ENCODE peak calls at places on chromosomes 6 and 20, in six cellular contexts. One of them, this sample, is unnamed. For H3K4me1, the result is how much of the 10 kb centered on the place peaks cover.

GRCh38 chr6:13504611-13505344 is 17.4 kb upstream of the GFOD1 start:
- DNase-seq in breast epithelium: no peak
- DNase-seq in stomach: no peak
- DNase-seq in K562: no peak
- DNase-seq in transverse colon: no peak
- DNase-seq in HCT116: no peak
- DNase-seq in this sample: no peak

GRCh38 chr6:64774881-64775280 is 932.1 kb downstream of the EYS start:
- DNase-seq in breast epithelium: no peak
- DNase-seq in stomach: no peak
- DNase-seq in K562: no peak
- DNase-seq in transverse colon: no peak
- DNase-seq in HCT116: no peak
- DNase-seq in this sample: no peak

GRCh38 chr6:31776961-31777666 is at the start of gene VWA7:
- DNase-seq in breast epithelium: peak
- DNase-seq in stomach: peak
- DNase-seq in K562: peak
- DNase-seq in transverse colon: peak
- DNase-seq in HCT116: peak
- DNase-seq in this sample: peak

GRCh38 chr20:10553326-10553984 is 118.3 kb downstream of the SLX4IP start:
- DNase-seq in breast epithelium: peak
- DNase-seq in stomach: peak
- DNase-seq in K562: peak
- DNase-seq in transverse colon: peak
- DNase-seq in HCT116: no peak
- DNase-seq in this sample: peak

GRCh38 chr6:27237089-27237723 is 10.3 kb upstream of the PRSS16 start:
- DNase-seq in breast epithelium: no peak
- DNase-seq in stomach: no peak
- DNase-seq in K562: peak
- DNase-seq in transverse colon: no peak
- DNase-seq in HCT116: peak
- DNase-seq in this sample: no peak

GRCh38 chr6:30074331-30075093 is 1.1 kb downstream of the RNF39 start:
- DNase-seq in breast epithelium: peak
- DNase-seq in stomach: no peak
- DNase-seq in K562: no peak
- DNase-seq in transverse colon: no peak
- DNase-seq in HCT116: no peak
- DNase-seq in this sample: peak

GRCh38 chr20:13587370-13587769 is 51.4 kb downstream of the TASP1 start:
- DNase-seq in breast epithelium: no peak
- DNase-seq in stomach: no peak
- DNase-seq in K562: no peak
- DNase-seq in transverse colon: no peak
- DNase-seq in HCT116: no peak
- DNase-seq in this sample: no peak

GRCh38 chr6:163413345-163414116 is 987 bp upstream of the QKI start:
- DNase-seq in breast epithelium: peak
- DNase-seq in stomach: peak
- DNase-seq in K562: peak
- DNase-seq in transverse colon: peak
- DNase-seq in HCT116: peak
- DNase-seq in this sample: peak

GRCh38 chr6:99434702-99435530 is 9.8 kb upstream of the PNISR start:
- DNase-seq in breast epithelium: no peak
- DNase-seq in stomach: no peak
- DNase-seq in K562: peak
- DNase-seq in transverse colon: no peak
- DNase-seq in HCT116: peak
- DNase-seq in this sample: no peak

GRCh38 chr6:14269434-14269833 is 151.9 kb downstream of the CD83 start:
- DNase-seq in breast epithelium: no peak
- DNase-seq in stomach: no peak
- DNase-seq in K562: no peak
- DNase-seq in transverse colon: no peak
- DNase-seq in HCT116: no peak
- DNase-seq in this sample: no peak

GRCh38 chr6:134420638-134421181 is 102.8 kb upstream of the SGK1 start:
- DNase-seq in breast epithelium: no peak
- DNase-seq in stomach: no peak
- DNase-seq in K562: no peak
- DNase-seq in transverse colon: no peak
- DNase-seq in HCT116: no peak
- DNase-seq in this sample: no peak

GRCh38 chr6:133286765-133287164 is 45.6 kb downstream of the EYA4 start:
- DNase-seq in breast epithelium: no peak
- DNase-seq in stomach: no peak
- DNase-seq in K562: no peak
- DNase-seq in transverse colon: no peak
- DNase-seq in HCT116: no peak
- DNase-seq in this sample: no peak

GRCh38 chr6:21277601-21278043 is 315.9 kb upstream of the SOX4 start:
- DNase-seq in breast epithelium: no peak
- DNase-seq in stomach: no peak
- DNase-seq in K562: no peak
- DNase-seq in transverse colon: no peak
- DNase-seq in HCT116: peak
- DNase-seq in this sample: no peak

GRCh38 chr6:143678980-143679379 is 1.2 kb downstream of the PHACTR2 start:
- DNase-seq in breast epithelium: no peak
- DNase-seq in stomach: no peak
- DNase-seq in K562: no peak
- DNase-seq in transverse colon: no peak
- DNase-seq in HCT116: no peak
- DNase-seq in this sample: no peak

GRCh38 chr20:38350879-38351775 is 4.8 kb downstream of the LBP start:
- DNase-seq in breast epithelium: no peak
- DNase-seq in stomach: no peak
- DNase-seq in K562: no peak
- DNase-seq in transverse colon: no peak
- DNase-seq in HCT116: no peak
- DNase-seq in this sample: no peak

GRCh38 chr6:28895131-28895812 is 28.5 kb downstream of the TRIM27 start:
- DNase-seq in breast epithelium: peak
- DNase-seq in stomach: peak
- DNase-seq in K562: peak
- DNase-seq in transverse colon: peak
- DNase-seq in HCT116: peak
- DNase-seq in this sample: no peak

GRCh38 chr20:64111841-64112641 is 4.7 kb upstream of the NPBWR2 start:
- DNase-seq in breast epithelium: peak
- DNase-seq in stomach: peak
- DNase-seq in K562: no peak
- DNase-seq in transverse colon: peak
- DNase-seq in HCT116: no peak
- DNase-seq in this sample: no peak

GRCh38 chr6:21384211-21384610 is 209.3 kb upstream of the SOX4 start:
- DNase-seq in breast epithelium: no peak
- DNase-seq in stomach: no peak
- DNase-seq in K562: no peak
- DNase-seq in transverse colon: no peak
- DNase-seq in HCT116: no peak
- DNase-seq in this sample: no peak

GRCh38 chr6:128725271-128726233 is 157.4 kb upstream of the LAMA2 start:
- DNase-seq in breast epithelium: no peak
- DNase-seq in stomach: no peak
- DNase-seq in K562: peak
- DNase-seq in transverse colon: peak
- DNase-seq in HCT116: peak
- DNase-seq in this sample: no peak

GRCh38 chr6:11322252-11322885 is 89.9 kb upstream of the NEDD9 start:
- DNase-seq in breast epithelium: no peak
- DNase-seq in stomach: no peak
- DNase-seq in K562: no peak
- DNase-seq in transverse colon: no peak
- DNase-seq in HCT116: no peak
- DNase-seq in this sample: no peak
- TF ChIP-seq POLR2A in breast epithelium: no peak
- TF ChIP-seq POLR2A in stomach: no peak
- TF ChIP-seq POLR2A in K562: no peak
- TF ChIP-seq POLR2A in transverse colon: no peak
- TF ChIP-seq POLR2A in HCT116: no peak
- TF ChIP-seq POLR2A in this sample: no peak

GRCh38 chr6:48883116-48883515 is 579.9 kb downstream of the MMUT start:
- DNase-seq in breast epithelium: no peak
- DNase-seq in stomach: no peak
- DNase-seq in K562: no peak
- DNase-seq in transverse colon: no peak
- DNase-seq in HCT116: no peak
- DNase-seq in this sample: no peak
- TF ChIP-seq POLR2AphosphoS5 in breast epithelium: no peak
- TF ChIP-seq POLR2AphosphoS5 in stomach: no peak
- TF ChIP-seq POLR2AphosphoS5 in K562: no peak
- TF ChIP-seq POLR2AphosphoS5 in transverse colon: no peak
- TF ChIP-seq POLR2AphosphoS5 in HCT116: no peak
- TF ChIP-seq POLR2AphosphoS5 in this sample: no peak

GRCh38 chr6:98324406-98324930 is 509.9 kb upstream of the POU3F2 start:
- DNase-seq in breast epithelium: no peak
- DNase-seq in stomach: no peak
- DNase-seq in K562: no peak
- DNase-seq in transverse colon: no peak
- DNase-seq in HCT116: no peak
- DNase-seq in this sample: no peak
- H3K4me1 ChIP-seq in breast epithelium: under half
- H3K4me1 ChIP-seq in stomach: under half
- H3K4me1 ChIP-seq in K562: under half
- H3K4me1 ChIP-seq in transverse colon: under half
- H3K4me1 ChIP-seq in HCT116: under half
- H3K4me1 ChIP-seq in this sample: under half

DNA sequence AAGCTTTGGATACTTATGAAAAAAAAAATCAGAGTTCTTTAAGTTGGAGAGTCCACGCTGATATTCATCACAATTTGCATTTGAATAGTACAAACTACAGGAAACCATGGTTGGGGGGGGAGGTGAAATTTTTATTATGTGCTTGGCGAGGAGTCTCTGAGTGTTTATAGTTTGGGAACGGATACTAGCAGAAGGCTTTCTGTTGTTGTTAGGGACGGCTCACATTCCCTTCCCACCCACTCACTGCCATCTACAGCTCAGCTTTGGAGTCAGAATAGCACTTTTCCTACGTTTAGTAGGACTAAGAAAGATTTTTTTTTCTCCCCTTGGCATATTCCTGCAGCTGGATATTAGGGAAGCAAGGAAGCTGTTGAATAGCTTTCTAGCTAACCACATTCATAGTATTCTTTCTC is 235.0 kb upstream of the ZNF217 start:
- DNase-seq in breast epithelium: no peak
- DNase-seq in stomach: no peak
- DNase-seq in K562: peak
- DNase-seq in transverse colon: no peak
- DNase-seq in HCT116: peak
- DNase-seq in this sample: no peak
- TF ChIP-seq POLR2A in breast epithelium: no peak
- TF ChIP-seq POLR2A in stomach: no peak
- TF ChIP-seq POLR2A in K562: no peak
- TF ChIP-seq POLR2A in transverse colon: no peak
- TF ChIP-seq POLR2A in HCT116: peak
- TF ChIP-seq POLR2A in this sample: no peak

GRCh38 chr20:50224553-50225255 is 34.1 kb downstream of the CEBPB start:
- DNase-seq in breast epithelium: no peak
- DNase-seq in stomach: peak
- DNase-seq in K562: peak
- DNase-seq in transverse colon: peak
- DNase-seq in HCT116: no peak
- DNase-seq in this sample: no peak
- TF ChIP-seq POLR2AphosphoS5 in breast epithelium: peak
- TF ChIP-seq POLR2AphosphoS5 in stomach: peak
- TF ChIP-seq POLR2AphosphoS5 in K562: no peak
- TF ChIP-seq POLR2AphosphoS5 in transverse colon: peak
- TF ChIP-seq POLR2AphosphoS5 in HCT116: no peak
- TF ChIP-seq POLR2AphosphoS5 in this sample: peak

GRCh38 chr20:62641749-62642665 is at the start of gene SLCO4A1:
- DNase-seq in breast epithelium: no peak
- DNase-seq in stomach: peak
- DNase-seq in K562: peak
- DNase-seq in transverse colon: peak
- DNase-seq in HCT116: peak
- DNase-seq in this sample: peak
- H3K4me1 ChIP-seq in breast epithelium: under half
- H3K4me1 ChIP-seq in stomach: half or more
- H3K4me1 ChIP-seq in K562: under half
- H3K4me1 ChIP-seq in transverse colon: half or more
- H3K4me1 ChIP-seq in HCT116: half or more
- H3K4me1 ChIP-seq in this sample: under half

GRCh38 chr6:151240036-151240685 is 394 bp downstream of the AKAP12 start:
- DNase-seq in breast epithelium: no peak
- DNase-seq in stomach: peak
- DNase-seq in K562: peak
- DNase-seq in transverse colon: peak
- DNase-seq in HCT116: peak
- DNase-seq in this sample: peak
- TF ChIP-seq POLR2A in breast epithelium: peak
- TF ChIP-seq POLR2A in stomach: no peak
- TF ChIP-seq POLR2A in K562: no peak
- TF ChIP-seq POLR2A in transverse colon: peak
- TF ChIP-seq POLR2A in HCT116: peak
- TF ChIP-seq POLR2A in this sample: peak

DNA sequence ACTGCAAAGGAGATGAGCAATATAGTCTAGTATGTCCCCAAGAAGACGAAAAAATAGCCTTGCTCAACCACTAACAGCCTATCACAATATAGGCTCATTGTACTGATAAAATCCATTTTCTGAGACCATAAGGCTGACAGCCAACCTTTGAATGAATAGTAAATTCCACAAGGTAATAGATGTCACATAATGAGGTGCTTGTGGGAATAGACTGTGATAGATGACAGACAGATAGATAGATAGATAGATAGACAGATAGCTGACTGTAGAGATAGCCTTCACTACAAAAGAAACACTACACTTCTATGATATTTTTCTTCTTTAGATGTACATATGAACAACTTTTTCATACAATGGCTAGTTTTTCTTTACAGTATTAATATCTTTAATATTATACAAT is 760.3 kb upstream of the NRSN1 start:
- DNase-seq in breast epithelium: no peak
- DNase-seq in stomach: no peak
- DNase-seq in K562: no peak
- DNase-seq in transverse colon: no peak
- DNase-seq in HCT116: no peak
- DNase-seq in this sample: no peak
- TF ChIP-seq POLR2AphosphoS5 in breast epithelium: no peak
- TF ChIP-seq POLR2AphosphoS5 in stomach: no peak
- TF ChIP-seq POLR2AphosphoS5 in K562: no peak
- TF ChIP-seq POLR2AphosphoS5 in transverse colon: no peak
- TF ChIP-seq POLR2AphosphoS5 in HCT116: no peak
- TF ChIP-seq POLR2AphosphoS5 in this sample: no peak